ENCODE peak calls at places on chromosomes 12 and 14, in four cellular contexts. P is IMR-90, F is K562, Q is keratinocyte. V is an unnamed sample. For H3K9me1, the result is how much of the 10 kb centered on the place peaks cover.

GRCh38 chr12:110957652-110958051 is 37.3 kb upstream of the MYL2 start:
- DNase-seq in F (peak), Q (no peak), P (no peak), V (no peak)

GRCh38 chr12:26857465-26858176 is 24.6 kb upstream of the ITPR2 start:
- DNase-seq in F (no peak), P (no peak), Q (no peak), V (peak)

GRCh38 chr14:41891624-41892023 is 284.9 kb downstream of the LRFN5 start:
- DNase-seq in Q (no peak), P (no peak), F (no peak), V (no peak)

GRCh38 chr12:110224379-110225304 is 56.4 kb upstream of the ATP2A2 start:
- DNase-seq in P (peak), Q (peak), F (peak), V (peak)

GRCh38 chr12:120751389-120751788 is 25.8 kb downstream of the ACADS start:
- DNase-seq in P (no peak), Q (no peak), F (no peak), V (no peak)

GRCh38 chr14:63542231-63542999 is 762 bp downstream of the PPP2R5E start:
- DNase-seq in Q (no peak), P (no peak), F (peak), V (peak)

GRCh38 chr12:127455347-127456265 is 811.4 kb upstream of the TMEM132C start:
- DNase-seq in Q (no peak), P (no peak), F (no peak), V (no peak)

GRCh38 chr12:20097561-20097960 is 270.8 kb upstream of the PDE3A start:
- DNase-seq in P (peak), Q (no peak), F (no peak), V (peak)

GRCh38 chr14:25121342-25122129 is 71.6 kb upstream of the STXBP6 start:
- DNase-seq in Q (no peak), P (peak), F (no peak), V (no peak)

GRCh38 chr12:113231275-113232231 is 10.3 kb downstream of the TPCN1 start:
- DNase-seq in F (peak), Q (no peak), P (peak), V (peak)

GRCh38 chr12:30926243-30927209 is at the start of gene TSPAN11:
- DNase-seq in Q (no peak), F (no peak), P (peak), V (peak)

GRCh38 chr12:55733021-55733555 is 4.3 kb upstream of the CD63 start:
- DNase-seq in F (no peak), P (no peak), Q (no peak), V (no peak)

GRCh38 chr14:68820536-68820935 is 27.7 kb upstream of the ZFP36L1 start:
- DNase-seq in P (no peak), F (no peak), Q (no peak), V (no peak)

GRCh38 chr12:65937181-65937641 is 112.9 kb downstream of the HMGA2 start:
- DNase-seq in F (no peak), Q (no peak), P (peak), V (no peak)

GRCh38 chr14:22583994-22584393 is 5.0 kb downstream of the DAD1 start:
- DNase-seq in F (no peak), Q (no peak), P (no peak), V (no peak)

GRCh38 chr14:40362856-40363255 is 930.6 kb upstream of the FBXO33 start:
- DNase-seq in F (no peak), Q (no peak), P (no peak), V (no peak)

GRCh38 chr14:20455355-20456300 is 602 bp downstream of the APEX1 start:
- DNase-seq in P (peak), F (peak), Q (no peak), V (no peak)

GRCh38 chr12:49903700-49904423 is at the start of gene FAIM2:
- DNase-seq in P (peak), F (no peak), Q (no peak), V (no peak)

GRCh38 chr14:50061664-50062437 is 54.5 kb downstream of the VCPKMT start:
- DNase-seq in P (peak), F (peak), Q (no peak), V (peak)

GRCh38 chr12:47903927-47904646 is 707 bp downstream of the VDR start:
- DNase-seq in F (peak), P (peak), Q (no peak), V (peak)

GRCh38 chr12:87439990-87440827 is 589.0 kb downstream of the C12orf50 start:
- DNase-seq in Q (peak), F (no peak), P (peak), V (peak)

GRCh38 chr14:68860771-68861170 is 67.9 kb upstream of the ZFP36L1 start:
- DNase-seq in P (no peak), Q (no peak), F (no peak), V (no peak)

GRCh38 chr12:121576851-121577391 is 3.9 kb downstream of the KDM2B start:
- DNase-seq in F (no peak), Q (no peak), P (peak), V (no peak)

GRCh38 chr12:25504744-25505143 is 48.3 kb downstream of the LMNTD1 start:
- DNase-seq in Q (no peak), P (no peak), F (no peak), V (no peak)

GRCh38 chr14:34350903-34351302 is 111.1 kb downstream of the SPTSSA start:
- DNase-seq in P (no peak), F (no peak), Q (no peak), V (no peak)

GRCh38 chr14:34345718-34346465 is 116.1 kb downstream of the SPTSSA start:
- DNase-seq in Q (no peak), P (no peak), F (no peak), V (no peak)

GRCh38 chr14:34348592-34348991 is 113.4 kb downstream of the SPTSSA start:
- DNase-seq in Q (no peak), F (no peak), P (no peak), V (no peak)

GRCh38 chr14:34344318-34344717 is 117.7 kb downstream of the SPTSSA start:
- DNase-seq in F (no peak), P (no peak), Q (no peak), V (no peak)

DNA sequence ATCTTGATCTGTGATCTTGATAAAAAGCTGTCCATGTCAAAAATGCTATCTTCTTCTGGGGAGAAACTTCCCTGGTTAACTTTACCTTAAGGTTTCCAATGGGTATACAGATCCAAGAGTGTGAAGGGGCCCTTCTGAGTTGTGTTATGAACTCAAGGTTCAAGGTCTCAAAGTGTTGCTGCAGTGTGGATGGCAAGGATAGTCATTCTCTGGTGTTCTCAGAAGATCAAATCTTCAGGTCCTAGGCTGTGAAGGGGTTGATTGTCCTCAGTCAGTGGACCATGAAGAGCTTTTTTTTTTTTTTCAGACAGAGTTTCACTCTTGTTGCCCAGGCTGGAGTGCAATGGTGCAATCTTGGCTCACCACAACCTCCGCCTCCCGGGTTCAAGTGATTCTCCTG is 114.4 kb downstream of the SPTSSA start:
- DNase-seq in Q (no peak), P (no peak), F (no peak), V (no peak)
- H3K9me1 ChIP-seq in Q (under half), P (under half), F (under half), V (under half)

GRCh38 chr12:75813066-75813465 is 218.5 kb downstream of the PHLDA1 start:
- DNase-seq in P (no peak), F (no peak), Q (no peak), V (no peak)
- H3K9me1 ChIP-seq in P (under half), F (under half), Q (under half), V (under half)

DNA sequence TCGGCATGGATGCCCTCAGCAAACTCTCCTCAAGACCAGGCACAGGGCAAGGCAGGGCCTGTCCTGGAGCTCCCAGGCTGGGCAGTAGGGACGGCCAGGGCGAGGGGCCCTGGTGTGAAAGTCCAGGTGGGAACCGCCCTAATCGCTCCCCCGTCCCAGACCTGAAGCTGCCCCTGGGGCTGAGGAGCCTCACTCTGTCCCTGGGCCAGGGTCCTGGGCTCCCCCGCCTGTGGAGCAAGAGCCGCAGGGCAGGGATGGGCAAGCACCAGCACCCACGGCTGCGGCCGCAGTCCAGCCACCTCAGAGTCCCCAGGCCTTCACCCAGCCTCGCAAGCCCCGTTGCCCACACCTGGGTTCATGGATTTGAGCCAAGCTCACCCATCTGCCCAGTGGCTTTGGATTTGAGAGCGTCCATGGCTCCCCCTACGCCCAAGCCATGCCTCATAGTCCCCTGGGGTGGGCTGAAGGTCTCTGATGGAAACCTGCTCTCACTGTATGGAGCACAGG is 102.4 kb upstream of the C14orf180 start:
- DNase-seq in P (no peak), F (no peak), Q (no peak), V (no peak)
- H3K9me1 ChIP-seq in P (under half), F (under half), Q (under half), V (under half)

DNA sequence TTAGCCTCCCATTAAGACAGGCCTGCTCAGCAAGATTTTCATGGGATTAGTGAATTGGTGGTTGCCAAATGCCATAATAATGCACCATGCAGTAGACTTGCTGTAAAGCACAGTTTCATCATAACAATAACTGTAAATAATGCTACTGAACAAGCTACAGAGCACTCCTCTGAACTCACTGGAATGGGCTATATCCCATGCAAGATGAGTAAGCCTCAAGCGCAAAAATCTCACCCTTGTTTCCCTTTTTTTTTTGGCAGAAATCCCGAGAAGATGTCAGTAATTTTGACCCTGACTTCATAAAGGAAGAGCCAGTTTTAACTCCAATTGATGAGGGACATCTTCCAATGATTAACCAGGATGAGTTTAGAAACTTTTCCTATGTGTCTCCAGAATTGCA is 145.9 kb upstream of the HIF1A start:
- DNase-seq in F (no peak), P (peak), Q (no peak), V (no peak)
- H3K9me1 ChIP-seq in F (under half), P (under half), Q (under half), V (under half)

DNA sequence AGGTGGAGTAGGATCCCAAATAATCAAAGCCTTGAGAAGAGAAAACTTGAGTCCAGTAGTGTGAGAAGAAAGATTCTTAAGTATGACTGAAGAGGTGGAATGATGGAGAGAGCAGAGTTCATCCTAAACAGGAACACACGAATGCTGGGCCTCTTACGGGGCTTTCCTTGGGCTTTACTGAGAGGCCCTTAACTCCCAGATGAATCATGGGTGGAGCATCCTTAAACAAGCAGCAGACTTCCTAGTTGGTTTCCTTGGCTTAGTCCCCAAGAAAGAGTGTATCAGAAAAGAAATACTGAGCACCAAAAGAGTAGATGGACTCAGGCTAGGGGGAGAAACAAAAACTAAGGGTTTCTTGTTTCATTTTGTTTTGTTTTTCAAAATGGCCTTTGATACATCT is 132.5 kb downstream of the GPR135 start:
- DNase-seq in P (peak), F (no peak), Q (no peak), V (peak)
- H3K9me1 ChIP-seq in P (under half), F (under half), Q (under half), V (under half)

DNA sequence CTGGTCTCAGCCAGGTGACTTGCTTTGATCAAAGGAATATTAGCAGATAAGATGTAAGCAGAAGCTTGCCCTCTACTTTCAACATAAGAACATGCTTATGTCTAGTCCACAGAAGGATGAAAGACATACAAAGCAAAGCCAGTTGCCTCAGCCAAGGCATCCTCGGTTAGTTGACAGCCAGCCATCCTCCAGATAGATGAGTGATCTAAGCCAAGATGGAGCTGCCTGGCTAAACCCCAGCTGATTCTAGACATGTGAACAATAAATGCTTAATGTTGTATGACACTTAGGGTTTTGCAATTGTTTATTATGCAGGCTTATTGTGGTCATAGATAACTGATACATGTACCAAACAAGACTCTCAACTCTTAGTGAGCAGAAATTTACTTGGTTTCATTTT is 157.6 kb upstream of the TMTC2 start:
- DNase-seq in P (no peak), Q (no peak), F (no peak), V (no peak)
- H3K9me1 ChIP-seq in P (under half), Q (under half), F (under half), V (under half)